ENCODE peak calls at places on chromosome 20, in ten cellular contexts. E is MM.1S, N is PC-3, G is SK-N-SH, U is fibroblast of lung, O is GM23248, Y is keratinocyte, B is H9, Z is K562, R is PC-9. J is an unnamed sample.
A peak's percentile ranks its signal among the peaks of the same experiment; 100 is the strongest.

GRCh38 chr20:12201289-12201991 is 283.7 kb downstream of the BTBD3 start:
- DNase-seq in E (no peak), N (peak; percentile 66), G (peak; percentile 1), U (peak; percentile 7), O (peak; percentile 8), Y (no peak), B (no peak), Z (no peak), R (no peak), J (no peak)

GRCh38 chr20:10524034-10524476 is 89.0 kb downstream of the SLX4IP start:
- DNase-seq in E (no peak), N (no peak), G (no peak), U (peak; percentile 54), O (no peak), Y (no peak), B (peak; percentile 82), Z (no peak), R (no peak), J (peak; percentile 72)

GRCh38 chr20:64210661-64211369 is 44.7 kb upstream of the PCMTD2 start:
- DNase-seq in E (no peak), N (no peak), G (no peak), U (no peak), O (no peak), Y (no peak), B (no peak), Z (no peak), R (no peak), J (no peak)

GRCh38 chr20:5652626-5653573 is 97.3 kb upstream of the SHLD1 start:
- DNase-seq in E (no peak), N (peak; percentile 97), G (no peak), U (peak; percentile 94), O (peak; percentile 91), Y (no peak), B (no peak), Z (no peak), R (peak; percentile 91), J (no peak)

GRCh38 chr20:20276806-20277530 is 90.9 kb upstream of the INSM1 start:
- DNase-seq in E (no peak), N (no peak), G (no peak), U (no peak), O (no peak), Y (no peak), B (no peak), Z (no peak), R (no peak), J (no peak)

GRCh38 chr20:21202284-21202683 is 76.4 kb downstream of the KIZ start:
- DNase-seq in E (no peak), N (peak; percentile 69), G (no peak), U (peak; percentile 87), O (peak; percentile 39), Y (no peak), B (no peak), Z (no peak), R (peak; percentile 88), J (no peak)

GRCh38 chr20:33684533-33685327 is 1.5 kb downstream of the E2F1 start:
- DNase-seq in E (no peak), N (no peak), G (peak; percentile 76), U (no peak), O (no peak), Y (no peak), B (peak; percentile 72), Z (peak; percentile 14), R (peak; percentile 18), J (peak; percentile 84)

GRCh38 chr20:9100721-9101120 is 31.8 kb downstream of the PLCB4 start:
- DNase-seq in E (no peak), N (no peak), G (no peak), U (no peak), O (no peak), Y (no peak), B (no peak), Z (no peak), R (no peak), J (no peak)

GRCh38 chr20:43665466-43666176 is 1.3 kb upstream of the MYBL2 start:
- DNase-seq in E (no peak), N (peak; percentile 70), G (no peak), U (no peak), O (no peak), Y (no peak), B (no peak), Z (no peak), R (peak; percentile 65), J (no peak)

GRCh38 chr20:46402236-46402886 is 4.1 kb downstream of the ELMO2 start:
- DNase-seq in E (no peak), N (no peak), G (no peak), U (peak; percentile 58), O (peak; percentile 51), Y (no peak), B (no peak), Z (no peak), R (no peak), J (no peak)
- H3K79me2 ChIP-seq in E (peaks cover 61% of the 10 kb centered on the region), N (peaks cover 47% of the 10 kb centered on the region), G (peaks cover 84% of the 10 kb centered on the region), U (peaks cover 46% of the 10 kb centered on the region), O (peaks cover 74% of the 10 kb centered on the region), Y (peaks cover 40% of the 10 kb centered on the region), B (peaks cover 10% of the 10 kb centered on the region), Z (peaks cover 16% of the 10 kb centered on the region), R (peaks cover 22% of the 10 kb centered on the region), J (peaks cover 72% of the 10 kb centered on the region)

GRCh38 chr20:3911956-3912355 is 22.8 kb downstream of the PANK2 start:
- DNase-seq in E (no peak), N (no peak), G (no peak), U (no peak), O (no peak), Y (no peak), B (no peak), Z (peak; percentile 59), R (no peak), J (no peak)

GRCh38 chr20:3916347-3916746 is 27.2 kb downstream of the PANK2 start:
- DNase-seq in E (no peak), N (no peak), G (no peak), U (no peak), O (no peak), Y (no peak), B (no peak), Z (no peak), R (no peak), J (no peak)

GRCh38 chr20:3915691-3916090 is 26.5 kb downstream of the PANK2 start:
- DNase-seq in E (no peak), N (no peak), G (no peak), U (no peak), O (no peak), Y (no peak), B (no peak), Z (no peak), R (no peak), J (no peak)

GRCh38 chr20:3910868-3911267 is 21.7 kb downstream of the PANK2 start:
- DNase-seq in E (no peak), N (no peak), G (no peak), U (no peak), O (no peak), Y (no peak), B (no peak), Z (no peak), R (no peak), J (no peak)

GRCh38 chr20:3914446-3914845 is 25.3 kb downstream of the PANK2 start:
- DNase-seq in E (no peak), N (no peak), G (no peak), U (no peak), O (no peak), Y (no peak), B (no peak), Z (no peak), R (no peak), J (no peak)
- H3K79me2 ChIP-seq in E (peaks cover 86% of the 10 kb centered on the region), N (peaks cover 87% of the 10 kb centered on the region), G (peaks cover 97% of the 10 kb centered on the region), U (peaks cover 89% of the 10 kb centered on the region), O (peaks cover 97% of the 10 kb centered on the region), Y (peaks cover 76% of the 10 kb centered on the region), B (peaks cover 18% of the 10 kb centered on the region), Z (peaks cover 87% of the 10 kb centered on the region), R (peaks cover 78% of the 10 kb centered on the region), J (peaks cover 98% of the 10 kb centered on the region)

GRCh38 chr20:57219071-57219677 is 47.3 kb downstream of the BMP7 start:
- DNase-seq in E (no peak), N (no peak), G (no peak), U (no peak), O (no peak), Y (no peak), B (no peak), Z (no peak), R (no peak), J (no peak)

GRCh38 chr20:57217802-57218201 is 48.6 kb downstream of the BMP7 start:
- DNase-seq in E (no peak), N (no peak), G (no peak), U (no peak), O (no peak), Y (no peak), B (no peak), Z (no peak), R (no peak), J (no peak)

GRCh38 chr20:57216669-57217068 is 49.8 kb downstream of the BMP7 start:
- DNase-seq in E (no peak), N (no peak), G (no peak), U (no peak), O (no peak), Y (no peak), B (no peak), Z (no peak), R (no peak), J (no peak)

GRCh38 chr20:57220187-57221165 is 46.0 kb downstream of the BMP7 start:
- DNase-seq in E (no peak), N (no peak), G (peak; percentile 77), U (no peak), O (peak; percentile 44), Y (no peak), B (no peak), Z (no peak), R (no peak), J (no peak)

DNA sequence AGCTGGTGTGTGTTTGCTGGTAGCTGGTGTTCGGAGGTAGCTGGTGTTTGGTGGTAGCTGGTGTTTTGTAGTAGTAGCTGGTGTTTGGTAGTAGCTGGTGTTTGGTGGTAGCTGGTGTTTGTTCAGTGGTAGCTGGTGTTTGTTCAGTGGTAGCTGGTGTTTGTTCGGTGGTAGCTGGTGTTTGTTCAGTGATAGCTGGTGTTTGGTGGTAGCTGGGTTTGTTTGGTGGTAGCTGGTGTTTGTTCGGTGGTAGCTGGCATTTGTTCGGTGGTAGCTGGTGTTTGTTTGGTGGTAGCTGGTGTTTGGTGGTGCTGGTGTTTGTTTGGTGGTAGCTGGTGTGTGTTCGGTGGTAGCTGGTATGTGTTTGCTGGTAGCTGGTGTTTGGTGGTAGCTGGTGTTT is 48.0 kb downstream of the BMP7 start:
- DNase-seq in E (no peak), N (no peak), G (no peak), U (no peak), O (no peak), Y (no peak), B (no peak), Z (no peak), R (no peak), J (no peak)
- H3K79me2 ChIP-seq in E (no peaks in the 10 kb centered on the region), N (no peaks in the 10 kb centered on the region), G (no peaks in the 10 kb centered on the region), U (no peaks in the 10 kb centered on the region), O (no peaks in the 10 kb centered on the region), Y (no peaks in the 10 kb centered on the region), B (no peaks in the 10 kb centered on the region), Z (no peaks in the 10 kb centered on the region), R (no peaks in the 10 kb centered on the region), J (no peaks in the 10 kb centered on the region)

GRCh38 chr20:50113420-50114224 is 672 bp upstream of the UBE2V1 start:
- DNase-seq in E (peak; percentile 22), N (no peak), G (no peak), U (no peak), O (peak; percentile 60), Y (no peak), B (no peak), Z (no peak), R (no peak), J (no peak)
- H3K79me2 ChIP-seq in E (peaks cover 66% of the 10 kb centered on the region), N (peaks cover 64% of the 10 kb centered on the region), G (peaks cover 69% of the 10 kb centered on the region), U (peaks cover 41% of the 10 kb centered on the region), O (peaks cover 66% of the 10 kb centered on the region), Y (peaks cover 51% of the 10 kb centered on the region), B (peaks cover 31% of the 10 kb centered on the region), Z (peaks cover 63% of the 10 kb centered on the region), R (peaks cover 64% of the 10 kb centered on the region), J (peaks cover 67% of the 10 kb centered on the region)